ENCODE peak calls at places on chromosomes 5 and 9, in eight cellular contexts. T, Q, Y, B, D, C, X and F are unnamed samples.

GRCh38 chr9:81522721-81523551 is 166.4 kb downstream of the TLE1 start:
- DNase-seq in D (no peak), C (no peak), Q (no peak), T (peak; percentile 28), Y (peak; percentile 83), X (peak; percentile 78), B (no peak), F (no peak)

GRCh38 chr9:32551491-32552049 is 557 bp upstream of the SMIM27 start:
- DNase-seq in B (peak; percentile 52), C (no peak), Q (peak; percentile 64), D (peak; percentile 26), Y (peak; percentile 52), T (peak; percentile 53), X (peak; percentile 36), F (peak; percentile 39)

GRCh38 chr5:179316111-179316551 is 29.1 kb downstream of the ADAMTS2 start:
- DNase-seq in C (peak; percentile 26), B (no peak), T (no peak), Q (no peak), D (no peak), X (no peak), Y (no peak), F (no peak)

GRCh38 chr9:503331-503730 is 288.7 kb downstream of the DOCK8 start:
- DNase-seq in Y (no peak), B (no peak), Q (no peak), D (no peak), T (no peak), C (no peak), X (peak; percentile 26), F (no peak)

GRCh38 chr5:116488334-116488733 is 86.3 kb downstream of the SEMA6A start:
- DNase-seq in C (no peak), B (no peak), Q (no peak), D (no peak), Y (no peak), X (no peak), T (no peak), F (no peak)

GRCh38 chr5:157463081-157463480 is 3.1 kb downstream of the NIPAL4 start:
- DNase-seq in C (no peak), B (no peak), T (no peak), X (no peak), Q (no peak), Y (no peak), D (no peak), F (no peak)

GRCh38 chr9:126155756-126156664 is 170.6 kb upstream of the MVB12B start:
- DNase-seq in C (no peak), D (no peak), T (no peak), Q (no peak), B (no peak), Y (no peak), X (no peak), F (no peak)

GRCh38 chr9:33988219-33988890 is 60.3 kb downstream of the UBAP2 start:
- DNase-seq in D (no peak), B (peak; percentile 45), C (no peak), X (no peak), Y (no peak), Q (peak; percentile 45), T (no peak), F (peak; percentile 77)

GRCh38 chr5:14213253-14213652 is 70.1 kb downstream of the TRIO start:
- DNase-seq in T (no peak), D (no peak), Q (no peak), C (no peak), B (no peak), X (no peak), Y (no peak), F (no peak)

GRCh38 chr9:130971294-130971849 is 32.3 kb upstream of the FIBCD1 start:
- DNase-seq in T (no peak), D (no peak), X (no peak), Y (no peak), C (no peak), B (no peak), Q (no peak), F (no peak)

GRCh38 chr5:43627028-43627427 is 24.0 kb downstream of the NNT start:
- DNase-seq in B (no peak), Y (peak; percentile 84), X (peak; percentile 88), T (peak; percentile 34), C (peak; percentile 44), Q (no peak), D (no peak), F (no peak)

GRCh38 chr5:95822408-95823240 is at the start of gene GLRX:
- DNase-seq in Q (peak; percentile 53), D (peak; percentile 46), Y (peak; percentile 89), T (peak; percentile 90), B (peak; percentile 59), C (peak; percentile 76), X (peak; percentile 87), F (peak; percentile 64)

GRCh38 chr5:170486366-170486765 is 17.5 kb upstream of the KCNIP1 start:
- DNase-seq in D (no peak), T (no peak), Q (no peak), Y (no peak), X (no peak), B (no peak), C (no peak), F (no peak)

GRCh38 chr5:40842351-40842750 is 1.2 kb downstream of the CARD6 start:
- DNase-seq in Q (no peak), Y (peak; percentile 58), X (no peak), C (no peak), B (no peak), D (no peak), T (no peak), F (no peak)

GRCh38 chr5:125043781-125044391 is 297.4 kb upstream of the ZNF608 start:
- DNase-seq in Q (no peak), X (no peak), T (no peak), B (no peak), D (no peak), Y (peak; percentile 93), C (peak; percentile 82), F (no peak)

GRCh38 chr9:18297532-18297872 is 176.5 kb upstream of the ADAMTSL1 start:
- DNase-seq in T (no peak), C (no peak), Q (no peak), B (no peak), D (no peak), Y (peak; percentile 18), X (peak; percentile 86), F (no peak)

GRCh38 chr5:102937916-102938315 is 182.0 kb downstream of the GIN1 start:
- DNase-seq in X (no peak), C (no peak), Q (no peak), T (no peak), D (no peak), B (no peak), Y (peak; percentile 19), F (no peak)